ENCODE peak calls at places on chromosomes 12 and 14, in five cellular contexts. K is IMR-90, M is neuronal stem cell, B is H1, F is mesenchymal stem cell. O is an unnamed sample.

GRCh38 chr12:66352899-66353298 is 50.6 kb downstream of the HELB start:
- DNase-seq in F (no peak), K (no peak), M (no peak), B (no peak), O (no peak)

GRCh38 chr12:31218203-31219025 is 107.5 kb downstream of the SINHCAF start:
- DNase-seq in M (no peak), B (no peak), F (no peak), K (no peak), O (peak)

GRCh38 chr12:48198619-48198973 is 4.5 kb downstream of the OR10AD1 start:
- DNase-seq in B (no peak), M (no peak), K (no peak), F (no peak), O (peak)

GRCh38 chr12:58916891-58917570 is 3.3 kb downstream of the LRIG3 start:
- DNase-seq in F (peak), K (peak), B (no peak), M (no peak), O (no peak)

GRCh38 chr12:1184402-1184801 is 193.4 kb downstream of the ERC1 start:
- DNase-seq in F (no peak), K (peak), B (no peak), M (no peak), O (no peak)

GRCh38 chr12:96442906-96443305 is 42.7 kb upstream of the CDK17 start:
- DNase-seq in B (no peak), K (no peak), F (no peak), M (no peak), O (no peak)

GRCh38 chr14:70714055-70714550 is 72.4 kb downstream of the TTC9 start:
- DNase-seq in B (peak), K (peak), F (peak), M (peak), O (no peak)

GRCh38 chr12:112447106-112447505 is 28.4 kb downstream of the PTPN11 start:
- DNase-seq in F (no peak), B (no peak), K (no peak), M (no peak), O (no peak)

GRCh38 chr12:19489168-19489567 is 49.9 kb downstream of the AEBP2 start:
- DNase-seq in M (no peak), F (no peak), K (no peak), B (no peak), O (no peak)

GRCh38 chr12:59119676-59120075 is 199.4 kb upstream of the LRIG3 start:
- DNase-seq in M (no peak), F (peak), K (peak), B (no peak), O (no peak)

GRCh38 chr12:96981053-96981452 is 74.0 kb downstream of the NEDD1 start:
- DNase-seq in F (peak), M (no peak), K (peak), B (no peak), O (no peak)

GRCh38 chr14:74950795-74951442 is 4.5 kb downstream of the PGF start:
- DNase-seq in K (peak), M (no peak), F (peak), B (no peak), O (no peak)

GRCh38 chr14:74952195-74952665 is 3.2 kb downstream of the PGF start:
- DNase-seq in M (no peak), B (no peak), F (no peak), K (no peak), O (no peak)

GRCh38 chr14:74949859-74950572 is 5.4 kb downstream of the PGF start:
- DNase-seq in M (no peak), F (no peak), K (no peak), B (no peak), O (no peak)

GRCh38 chr14:74952697-74953484 is 2.5 kb downstream of the PGF start:
- DNase-seq in B (no peak), M (no peak), F (no peak), K (no peak), O (no peak)

GRCh38 chr14:74951443-74952194 is 3.8 kb downstream of the PGF start:
- DNase-seq in B (no peak), M (no peak), K (no peak), F (no peak), O (no peak)
- H3K14ac ChIP-seq in B (no peak), M (peak), K (no peak), F (no peak), O (no peak)

GRCh38 chr14:81031488-81031887 is 76.1 kb downstream of the TSHR start:
- DNase-seq in B (no peak), K (no peak), F (no peak), M (no peak), O (no peak)
- H3K14ac ChIP-seq in B (no peak), K (no peak), F (no peak), M (no peak), O (no peak)

GRCh38 chr14:61511558-61511924 is 183.8 kb upstream of the HIF1A start:
- DNase-seq in M (no peak), F (no peak), K (no peak), B (no peak), O (no peak)
- H3K14ac ChIP-seq in M (no peak), F (no peak), K (peak), B (no peak), O (no peak)

GRCh38 chr12:121839993-121840761 is 18.5 kb downstream of the HPD start:
- DNase-seq in M (no peak), K (no peak), B (no peak), F (no peak), O (peak)
- H3K14ac ChIP-seq in M (no peak), K (peak), B (no peak), F (peak), O (peak)

DNA sequence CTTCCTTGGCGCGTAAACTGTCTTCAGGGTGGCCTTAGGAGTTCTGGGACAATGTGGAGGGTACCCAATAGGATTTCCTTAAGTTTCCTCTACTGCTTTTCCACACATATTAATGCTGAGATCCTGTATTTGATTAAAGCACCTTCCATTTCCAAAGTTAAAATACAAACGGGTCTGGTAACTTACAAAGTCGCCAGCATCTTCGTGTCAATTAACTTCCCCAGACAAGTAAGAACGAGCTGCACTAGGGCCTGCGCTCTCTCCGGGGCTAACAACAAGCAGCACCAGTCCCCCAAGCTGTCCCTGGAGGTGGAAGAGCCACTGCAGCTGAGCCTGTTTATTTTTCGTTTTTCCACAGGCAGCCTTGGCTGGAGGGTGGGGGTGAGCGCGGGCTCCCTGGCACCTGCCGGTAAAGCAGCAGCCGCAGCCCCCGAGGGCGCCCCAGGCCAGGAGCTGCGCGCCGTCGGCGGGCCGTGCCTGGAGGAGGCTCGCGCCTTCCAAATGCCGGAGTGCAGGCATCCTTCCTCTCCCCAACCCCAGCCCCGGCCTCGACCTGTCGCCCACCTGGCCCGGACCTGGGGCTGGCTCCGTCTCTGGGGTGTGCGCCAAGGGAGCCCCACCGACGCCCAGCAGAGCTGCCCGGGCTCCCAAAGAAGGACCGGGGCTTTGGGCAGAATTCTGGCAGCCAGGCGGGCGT is 130.7 kb downstream of the NDUFA12 start:
- DNase-seq in F (no peak), M (no peak), K (no peak), B (peak), O (peak)
- H3K14ac ChIP-seq in F (no peak), M (peak), K (no peak), B (no peak), O (no peak)

DNA sequence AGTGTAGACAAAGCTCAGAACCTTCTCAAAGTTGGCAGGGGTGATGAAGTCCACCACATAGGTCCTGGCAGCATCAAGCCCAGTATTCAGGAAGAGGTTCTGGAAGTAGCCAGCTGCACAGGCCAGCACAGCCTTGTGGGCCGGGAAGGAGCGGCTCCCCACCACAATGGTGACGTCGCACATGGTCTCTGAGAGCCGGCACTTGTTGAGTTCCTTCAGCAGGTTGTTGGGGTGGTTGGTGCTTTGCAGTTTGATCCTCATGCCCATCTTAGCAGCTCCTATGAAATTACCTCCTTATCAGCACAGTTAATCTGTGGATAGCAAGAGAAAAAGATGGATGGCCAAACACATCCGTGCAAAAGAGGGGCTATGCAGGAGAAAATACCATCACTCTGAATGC is 1.7 kb downstream of the ZBTB39 start:
- DNase-seq in M (no peak), B (no peak), F (no peak), K (no peak), O (no peak)
- H3K14ac ChIP-seq in M (no peak), B (no peak), F (no peak), K (no peak), O (no peak)

DNA sequence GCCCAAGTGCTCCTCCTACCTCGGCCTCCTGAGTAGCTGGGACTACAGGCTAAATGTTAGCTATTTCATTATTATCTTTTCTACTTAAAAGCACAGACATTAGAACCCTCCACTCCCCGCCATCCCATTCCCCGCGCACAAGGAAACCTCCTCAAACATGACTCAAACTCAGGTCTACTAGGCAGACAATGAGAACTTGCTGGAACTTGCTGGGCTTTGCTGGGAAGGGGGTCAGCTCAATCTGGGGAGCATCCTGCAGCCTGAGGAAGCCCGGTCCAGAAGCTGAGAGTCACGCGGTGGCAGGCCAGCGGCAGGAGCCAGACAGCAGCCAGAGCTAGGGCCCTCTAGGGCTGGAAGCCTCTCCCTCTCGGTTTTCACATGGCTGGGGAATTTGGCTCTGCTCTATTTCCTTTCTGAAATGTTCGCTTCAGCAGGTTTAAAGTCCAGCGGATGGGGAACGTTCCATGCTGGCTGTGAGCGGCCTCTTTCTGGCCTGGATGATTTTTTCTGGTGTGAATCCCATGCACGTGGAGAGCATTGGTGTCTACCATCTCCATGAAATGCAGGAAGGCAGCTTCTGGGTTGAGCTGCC is 68.5 kb downstream of the SLC6A12 start:
- DNase-seq in K (no peak), F (no peak), B (no peak), M (no peak), O (no peak)
- H3K14ac ChIP-seq in K (no peak), F (no peak), B (no peak), M (no peak), O (no peak)

GRCh38 chr14:96122496-96122895 is 82.1 kb upstream of the BDKRB2 start:
- DNase-seq in M (no peak), K (peak), F (peak), B (no peak), O (no peak)

GRCh38 chr14:96119947-96120346 is 80.8 kb downstream of the C14orf132 start:
- DNase-seq in M (no peak), B (no peak), K (peak), F (no peak), O (no peak)

GRCh38 chr14:96120941-96121340 is 81.8 kb downstream of the C14orf132 start:
- DNase-seq in M (no peak), B (no peak), K (no peak), F (no peak), O (no peak)

GRCh38 chr14:96120392-96120791 is 81.2 kb downstream of the C14orf132 start:
- DNase-seq in M (no peak), K (no peak), F (no peak), B (no peak), O (peak)

DNA sequence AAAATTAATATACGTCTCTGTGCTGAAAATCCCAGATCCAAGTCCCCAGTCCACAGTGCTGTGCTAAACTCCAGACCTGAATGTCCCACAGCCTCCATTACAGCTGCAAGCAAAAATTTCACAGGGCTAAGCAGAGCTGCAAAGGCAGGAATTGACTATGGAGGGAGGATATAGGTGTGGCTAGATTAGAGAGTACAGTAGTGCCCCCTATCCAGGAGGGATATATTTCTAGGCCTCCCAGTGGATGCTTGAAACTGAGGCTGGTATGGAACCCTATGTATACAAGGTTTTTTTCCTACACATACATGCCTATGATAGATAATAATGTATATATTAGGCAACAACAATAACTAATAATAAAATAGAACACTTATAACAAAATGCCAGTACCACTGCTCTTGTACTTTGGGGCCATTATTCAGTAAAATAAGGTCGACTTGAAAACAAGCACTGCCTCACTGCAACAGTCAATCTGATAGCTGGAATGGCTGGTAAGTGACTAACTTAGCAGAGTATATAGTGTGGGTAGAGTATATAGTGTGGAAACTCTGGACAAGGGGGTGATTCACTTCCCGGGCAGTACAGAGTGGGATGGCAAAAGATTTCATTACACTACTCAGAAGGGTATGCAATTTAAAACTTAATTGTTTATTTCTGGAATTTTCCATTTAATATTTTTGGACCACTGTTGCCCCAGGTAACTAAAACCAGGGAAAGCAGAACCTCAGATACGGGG is 82.7 kb downstream of the C14orf132 start:
- DNase-seq in K (peak), B (no peak), F (peak), M (no peak), O (no peak)
- H3K14ac ChIP-seq in K (peak), B (no peak), F (no peak), M (no peak), O (no peak)

O was measured in H9.